ENCODE peak calls at places on chromosomes 2 and 18, in four cellular contexts. One of them, this sample, is unnamed.

GRCh38 chr2:182929972-182930371 is 63.5 kb upstream of the FRZB start:
- DNase-seq in astrocyte: no peak
- DNase-seq in PC-3: no peak
- DNase-seq in Peyer's patch: no peak
- DNase-seq in this sample: no peak

GRCh38 chr2:73289304-73289703 is 4.0 kb downstream of the EGR4 start:
- DNase-seq in astrocyte: no peak
- DNase-seq in PC-3: no peak
- DNase-seq in Peyer's patch: no peak
- DNase-seq in this sample: no peak

GRCh38 chr2:186523781-186524180 is 37.7 kb downstream of the ZC3H15 start:
- DNase-seq in astrocyte: no peak
- DNase-seq in PC-3: no peak
- DNase-seq in Peyer's patch: no peak
- DNase-seq in this sample: no peak

GRCh38 chr18:59876310-59876626 is 23.5 kb upstream of the PMAIP1 start:
- DNase-seq in astrocyte: no peak
- DNase-seq in PC-3: no peak
- DNase-seq in Peyer's patch: no peak
- DNase-seq in this sample: no peak

GRCh38 chr2:195560209-195560907 is 96.7 kb upstream of the SLC39A10 start:
- DNase-seq in astrocyte: no peak
- DNase-seq in PC-3: peak; percentile 49
- DNase-seq in Peyer's patch: no peak
- DNase-seq in this sample: no peak

GRCh38 chr2:44668336-44668735 is 273.2 kb upstream of the SIX3 start:
- DNase-seq in astrocyte: no peak
- DNase-seq in PC-3: peak; percentile 48
- DNase-seq in Peyer's patch: no peak
- DNase-seq in this sample: no peak

GRCh38 chr2:20551231-20551944 is 99.5 kb downstream of the HS1BP3 start:
- DNase-seq in astrocyte: no peak
- DNase-seq in PC-3: no peak
- DNase-seq in Peyer's patch: no peak
- DNase-seq in this sample: peak; percentile 77

GRCh38 chr2:149383340-149383739 is 53.0 kb downstream of the LYPD6 start:
- DNase-seq in astrocyte: peak; percentile 87
- DNase-seq in PC-3: peak; percentile 23
- DNase-seq in Peyer's patch: no peak
- DNase-seq in this sample: no peak

GRCh38 chr2:111519074-111519473 is 364.9 kb downstream of the ANAPC1 start:
- DNase-seq in astrocyte: no peak
- DNase-seq in PC-3: no peak
- DNase-seq in Peyer's patch: no peak
- DNase-seq in this sample: no peak

GRCh38 chr2:33241072-33241471 is 235.4 kb upstream of the RASGRP3 start:
- DNase-seq in astrocyte: no peak
- DNase-seq in PC-3: no peak
- DNase-seq in Peyer's patch: no peak
- DNase-seq in this sample: no peak

GRCh38 chr2:191582355-191582754 is 95.6 kb upstream of the NABP1 start:
- DNase-seq in astrocyte: peak; percentile 75
- DNase-seq in PC-3: peak; percentile 96
- DNase-seq in Peyer's patch: no peak
- DNase-seq in this sample: no peak

GRCh38 chr2:207531024-207531411 is 1.3 kb downstream of the CREB1 start:
- DNase-seq in astrocyte: no peak
- DNase-seq in PC-3: no peak
- DNase-seq in Peyer's patch: no peak
- DNase-seq in this sample: no peak

GRCh38 chr2:59458862-59459261 is 1094.6 kb downstream of the BCL11A start:
- DNase-seq in astrocyte: no peak
- DNase-seq in PC-3: no peak
- DNase-seq in Peyer's patch: no peak
- DNase-seq in this sample: no peak

GRCh38 chr2:174138161-174138560 is 110.2 kb downstream of the OLA1 start:
- DNase-seq in astrocyte: no peak
- DNase-seq in PC-3: peak; percentile 50
- DNase-seq in Peyer's patch: no peak
- DNase-seq in this sample: no peak

GRCh38 chr18:29652797-29653196 is 1389.7 kb downstream of the DSC3 start:
- DNase-seq in astrocyte: no peak
- DNase-seq in PC-3: peak; percentile 32
- DNase-seq in Peyer's patch: no peak
- DNase-seq in this sample: no peak

GRCh38 chr2:44614940-44615339 is 253.2 kb downstream of the CAMKMT start:
- DNase-seq in astrocyte: no peak
- DNase-seq in PC-3: no peak
- DNase-seq in Peyer's patch: no peak
- DNase-seq in this sample: no peak

GRCh38 chr2:194352505-194352904 is 1304.5 kb upstream of the SLC39A10 start:
- DNase-seq in astrocyte: no peak
- DNase-seq in PC-3: no peak
- DNase-seq in Peyer's patch: no peak
- DNase-seq in this sample: no peak

GRCh38 chr18:59143441-59143840 is 3.8 kb downstream of the SEC11C start:
- DNase-seq in astrocyte: no peak
- DNase-seq in PC-3: no peak
- DNase-seq in Peyer's patch: no peak
- DNase-seq in this sample: no peak

GRCh38 chr2:207143131-207143473 is 22.6 kb downstream of the KLF7 start:
- DNase-seq in astrocyte: no peak
- DNase-seq in PC-3: no peak
- DNase-seq in Peyer's patch: no peak
- DNase-seq in this sample: no peak

GRCh38 chr2:53826587-53827397 is 33.0 kb downstream of the GPR75 start:
- DNase-seq in astrocyte: no peak
- DNase-seq in PC-3: no peak
- DNase-seq in Peyer's patch: no peak
- DNase-seq in this sample: no peak

GRCh38 chr2:195656131-195656858 is 731 bp upstream of the SLC39A10 start:
- DNase-seq in astrocyte: no peak
- DNase-seq in PC-3: no peak
- DNase-seq in Peyer's patch: no peak
- DNase-seq in this sample: no peak

GRCh38 chr18:28594034-28594433 is 417.1 kb upstream of the CDH2 start:
- DNase-seq in astrocyte: peak; percentile 7
- DNase-seq in PC-3: peak; percentile 80
- DNase-seq in Peyer's patch: no peak
- DNase-seq in this sample: no peak

GRCh38 chr2:177673602-177674595 is 281.3 kb downstream of the AGPS start:
- DNase-seq in astrocyte: no peak
- DNase-seq in PC-3: peak; percentile 18
- DNase-seq in Peyer's patch: no peak
- DNase-seq in this sample: no peak

GRCh38 chr2:66448592-66448991 is 13.7 kb downstream of the MEIS1 start:
- DNase-seq in astrocyte: no peak
- DNase-seq in PC-3: no peak
- DNase-seq in Peyer's patch: no peak
- DNase-seq in this sample: no peak

GRCh38 chr2:37653805-37654378 is 17.6 kb downstream of the CDC42EP3 start:
- DNase-seq in astrocyte: no peak
- DNase-seq in PC-3: no peak
- DNase-seq in Peyer's patch: peak; percentile 74
- DNase-seq in this sample: peak; percentile 86

GRCh38 chr18:59740131-59740530 is 42.9 kb upstream of the CCBE1 start:
- DNase-seq in astrocyte: peak; percentile 59
- DNase-seq in PC-3: no peak
- DNase-seq in Peyer's patch: no peak
- DNase-seq in this sample: no peak

GRCh38 chr2:2265747-2266259 is 65.3 kb downstream of the MYT1L start:
- DNase-seq in astrocyte: no peak
- DNase-seq in PC-3: no peak
- DNase-seq in Peyer's patch: no peak
- DNase-seq in this sample: no peak

GRCh38 chr2:151878655-151879563 is 50.7 kb upstream of the ARL5A start:
- DNase-seq in astrocyte: peak; percentile 55
- DNase-seq in PC-3: peak; percentile 32
- DNase-seq in Peyer's patch: no peak
- DNase-seq in this sample: no peak

GRCh38 chr2:38260469-38260868 is 116.6 kb downstream of the ATL2 start:
- DNase-seq in astrocyte: no peak
- DNase-seq in PC-3: no peak
- DNase-seq in Peyer's patch: no peak
- DNase-seq in this sample: no peak

GRCh38 chr2:72062336-72062735 is 85.3 kb downstream of the CYP26B1 start:
- DNase-seq in astrocyte: peak; percentile 61
- DNase-seq in PC-3: no peak
- DNase-seq in Peyer's patch: no peak
- DNase-seq in this sample: no peak

GRCh38 chr2:19786408-19787058 is 115.2 kb downstream of the TTC32 start:
- DNase-seq in astrocyte: peak; percentile 67
- DNase-seq in PC-3: peak; percentile 48
- DNase-seq in Peyer's patch: no peak
- DNase-seq in this sample: no peak

GRCh38 chr2:235543851-235544686 is 50.2 kb downstream of the AGAP1 start:
- DNase-seq in astrocyte: no peak
- DNase-seq in PC-3: peak; percentile 31
- DNase-seq in Peyer's patch: no peak
- DNase-seq in this sample: peak; percentile 64

GRCh38 chr2:235543126-235543750 is 49.4 kb downstream of the AGAP1 start:
- DNase-seq in astrocyte: peak; percentile 28
- DNase-seq in PC-3: peak; percentile 74
- DNase-seq in Peyer's patch: no peak
- DNase-seq in this sample: peak; percentile 52

GRCh38 chr2:235541016-235541415 is 47.2 kb downstream of the AGAP1 start:
- DNase-seq in astrocyte: no peak
- DNase-seq in PC-3: no peak
- DNase-seq in Peyer's patch: no peak
- DNase-seq in this sample: no peak

GRCh38 chr2:235542728-235543125 is 48.9 kb downstream of the AGAP1 start:
- DNase-seq in astrocyte: no peak
- DNase-seq in PC-3: peak; percentile 70
- DNase-seq in Peyer's patch: no peak
- DNase-seq in this sample: peak; percentile 32

DNA sequence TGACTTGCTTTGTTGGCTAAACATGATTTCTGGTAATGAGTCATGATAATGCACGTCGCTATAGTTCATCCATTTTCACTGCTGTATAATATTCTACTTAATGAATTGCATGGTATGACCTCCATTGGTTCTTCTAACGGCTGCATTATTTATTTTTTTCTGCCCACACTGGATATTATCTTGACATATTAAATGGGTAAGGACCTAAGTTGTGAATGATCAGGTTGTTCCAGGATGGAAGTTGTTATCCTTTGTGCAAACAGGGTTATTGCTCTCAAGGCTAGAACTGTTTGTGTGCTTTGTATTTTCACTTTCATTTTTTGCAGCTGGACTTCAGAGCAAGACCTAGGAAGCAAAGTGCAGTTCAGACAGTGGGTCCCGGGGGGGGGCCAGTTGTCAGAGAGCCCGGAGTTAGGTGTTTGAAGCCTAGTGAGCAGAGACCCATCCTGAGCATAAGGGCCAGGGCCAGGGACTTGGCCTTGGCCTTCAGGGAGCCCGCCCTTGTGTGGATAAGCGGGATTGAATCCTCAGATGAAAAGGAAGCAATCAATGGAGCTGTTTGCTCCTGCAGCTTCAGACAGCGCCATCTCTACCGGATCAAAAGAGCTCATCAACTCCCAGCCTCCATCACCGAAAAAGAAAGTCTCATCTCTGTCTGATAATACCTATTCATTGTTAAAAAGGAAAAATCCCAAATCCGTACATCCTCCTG is 48.2 kb downstream of the AGAP1 start:
- DNase-seq in astrocyte: no peak
- DNase-seq in PC-3: no peak
- DNase-seq in Peyer's patch: no peak
- DNase-seq in this sample: peak; percentile 47
- H3K4me1 ChIP-seq in astrocyte: no peaks in the 10 kb centered on the region
- H3K4me1 ChIP-seq in PC-3: peaks cover 35% of the 10 kb centered on the region
- H3K4me1 ChIP-seq in Peyer's patch: no peaks in the 10 kb centered on the region
- H3K4me1 ChIP-seq in this sample: no peaks in the 10 kb centered on the region

GRCh38 chr18:2606335-2606734 is 35.0 kb downstream of the NDC80 start:
- DNase-seq in astrocyte: peak; percentile 18
- DNase-seq in PC-3: no peak
- DNase-seq in Peyer's patch: no peak
- DNase-seq in this sample: no peak
- H3K4me3 ChIP-seq in astrocyte: no peak overlapping the region
- H3K4me3 ChIP-seq in PC-3: no peak overlapping the region
- H3K4me3 ChIP-seq in Peyer's patch: no peak overlapping the region
- H3K4me3 ChIP-seq in this sample: no peak overlapping the region

DNA sequence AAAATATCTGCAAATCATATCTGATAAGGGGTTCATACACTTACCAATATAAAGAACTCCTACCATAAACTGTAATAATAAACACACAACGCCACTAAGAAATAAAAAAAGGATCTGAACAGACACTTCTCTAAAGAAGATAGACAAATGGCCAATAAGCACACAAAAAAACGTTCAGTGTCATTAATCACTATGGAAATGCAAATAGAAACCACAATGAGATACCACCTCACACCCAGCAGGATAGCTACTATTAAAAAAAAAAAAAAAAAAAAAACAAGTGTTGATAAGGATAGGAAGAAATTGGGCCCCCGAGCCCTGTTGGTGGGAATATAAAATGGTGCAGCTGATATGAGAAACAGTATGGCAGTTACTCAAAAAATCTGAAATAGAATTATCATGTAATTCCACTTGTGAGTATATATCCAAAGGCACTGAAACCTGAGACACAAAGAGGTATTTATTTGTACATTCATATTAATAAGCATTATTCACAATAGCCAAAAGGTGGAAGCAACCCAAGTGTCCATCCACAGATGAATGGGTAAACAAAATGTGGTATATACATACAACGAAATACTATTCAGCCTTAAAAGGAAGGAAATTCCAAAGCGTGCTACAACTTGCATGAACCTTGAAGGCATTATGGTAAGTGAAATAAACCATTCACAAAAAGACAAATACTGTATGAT is 18.0 kb downstream of the REV1 start:
- DNase-seq in astrocyte: no peak
- DNase-seq in PC-3: peak; percentile 48
- DNase-seq in Peyer's patch: no peak
- DNase-seq in this sample: no peak
- H3K4me1 ChIP-seq in astrocyte: no peaks in the 10 kb centered on the region
- H3K4me1 ChIP-seq in PC-3: peaks cover 47% of the 10 kb centered on the region
- H3K4me1 ChIP-seq in Peyer's patch: no peaks in the 10 kb centered on the region
- H3K4me1 ChIP-seq in this sample: peaks cover 40% of the 10 kb centered on the region

GRCh38 chr2:231364061-231364460 is 31.4 kb upstream of the B3GNT7 start:
- DNase-seq in astrocyte: no peak
- DNase-seq in PC-3: no peak
- DNase-seq in Peyer's patch: no peak
- DNase-seq in this sample: peak; percentile 43
- H3K4me3 ChIP-seq in astrocyte: no peak overlapping the region
- H3K4me3 ChIP-seq in PC-3: no peak overlapping the region
- H3K4me3 ChIP-seq in Peyer's patch: no peak overlapping the region
- H3K4me3 ChIP-seq in this sample: no peak overlapping the region

GRCh38 chr2:239304533-239305221 is 96.1 kb downstream of the HDAC4 start:
- DNase-seq in astrocyte: no peak
- DNase-seq in PC-3: no peak
- DNase-seq in Peyer's patch: no peak
- DNase-seq in this sample: peak; percentile 66
- H3K4me1 ChIP-seq in astrocyte: no peaks in the 10 kb centered on the region
- H3K4me1 ChIP-seq in PC-3: no peaks in the 10 kb centered on the region
- H3K4me1 ChIP-seq in Peyer's patch: no peaks in the 10 kb centered on the region
- H3K4me1 ChIP-seq in this sample: peaks cover 33% of the 10 kb centered on the region